ENCODE peak calls at places on chromosomes 6 and 20, in seven cellular contexts. M is AG04450, G is D341Med, W is foreskin fibroblast, S is H7, I is RCC 7860, E is T-helper 1 cell. C is an unnamed sample.

GRCh38 chr6:155510879-155511278 is 55.2 kb upstream of the NOX3 start:
- DNase-seq in M (no peak), G (no peak), W (no peak), S (no peak), I (no peak), E (no peak), C (no peak)

GRCh38 chr20:2234788-2235187 is 61.0 kb upstream of the TGM3 start:
- DNase-seq in M (no peak), G (no peak), W (peak; percentile 66), S (peak; percentile 34), I (no peak), E (no peak), C (no peak)

GRCh38 chr6:17863971-17864754 is 123.3 kb downstream of the KIF13A start:
- DNase-seq in M (no peak), G (no peak), W (peak; percentile 85), S (no peak), I (peak; percentile 91), E (no peak), C (no peak)

GRCh38 chr6:159679091-159680077 is 13.7 kb downstream of the SOD2 start:
- DNase-seq in M (peak; percentile 55), G (no peak), W (peak; percentile 60), S (no peak), I (no peak), E (no peak), C (no peak)

GRCh38 chr6:91824346-91824745 is 1237.5 kb upstream of the MAP3K7 start:
- DNase-seq in M (no peak), G (no peak), W (no peak), S (no peak), I (no peak), E (no peak), C (no peak)

GRCh38 chr20:23298155-23298554 is 52.4 kb upstream of the NXT1 start:
- DNase-seq in M (no peak), G (no peak), W (peak; percentile 10), S (no peak), I (no peak), E (no peak), C (no peak)

GRCh38 chr6:3755637-3756515 is 4.4 kb upstream of the PXDC1 start:
- DNase-seq in M (no peak), G (no peak), W (peak; percentile 26), S (peak; percentile 82), I (no peak), E (no peak), C (no peak)

GRCh38 chr6:8172510-8172909 is 70.2 kb upstream of the EEF1E1 start:
- DNase-seq in M (no peak), G (no peak), W (no peak), S (no peak), I (no peak), E (no peak), C (no peak)

GRCh38 chr6:88474720-88475119 is 308.6 kb upstream of the CNR1 start:
- DNase-seq in M (no peak), G (no peak), W (no peak), S (no peak), I (no peak), E (no peak), C (no peak)

GRCh38 chr6:131997450-131998153 is 46.4 kb upstream of the CCN2 start:
- DNase-seq in M (no peak), G (no peak), W (no peak), S (no peak), I (no peak), E (no peak), C (no peak)

GRCh38 chr6:71321344-71321743 is 32.7 kb downstream of the OGFRL1 start:
- DNase-seq in M (no peak), G (no peak), W (no peak), S (no peak), I (no peak), E (no peak), C (no peak)

GRCh38 chr20:56360899-56361199 is 2.1 kb downstream of the FAM210B start:
- DNase-seq in M (no peak), G (no peak), W (no peak), S (no peak), I (no peak), E (no peak), C (no peak)

GRCh38 chr20:19094959-19095541 is 117.4 kb upstream of the SLC24A3 start:
- DNase-seq in M (no peak), G (no peak), W (no peak), S (no peak), I (no peak), E (no peak), C (no peak)

GRCh38 chr6:33664506-33665057 is 43.5 kb downstream of the ITPR3 start:
- DNase-seq in M (no peak), G (no peak), W (no peak), S (no peak), I (no peak), E (no peak), C (no peak)

GRCh38 chr6:28758046-28758817 is 165.6 kb downstream of the TRIM27 start:
- DNase-seq in M (no peak), G (peak; percentile 46), W (no peak), S (peak; percentile 38), I (peak; percentile 73), E (no peak), C (no peak)

GRCh38 chr6:142872376-142872775 is 72.6 kb downstream of the HIVEP2 start:
- DNase-seq in M (no peak), G (no peak), W (peak; percentile 51), S (no peak), I (peak; percentile 70), E (no peak), C (no peak)

GRCh38 chr6:83480470-83480869 is 31.9 kb upstream of the PRSS35 start:
- DNase-seq in M (no peak), G (no peak), W (no peak), S (no peak), I (no peak), E (no peak), C (no peak)

GRCh38 chr20:61640171-61640570 is 388.1 kb downstream of the CDH4 start:
- DNase-seq in M (no peak), G (no peak), W (peak; percentile 52), S (no peak), I (no peak), E (no peak), C (no peak)

GRCh38 chr6:52388790-52389189 is 26.8 kb downstream of the PAQR8 start:
- DNase-seq in M (no peak), G (no peak), W (no peak), S (no peak), I (no peak), E (no peak), C (no peak)

GRCh38 chr20:15637971-15638754 is 935.1 kb downstream of the KIF16B start:
- DNase-seq in M (no peak), G (no peak), W (no peak), S (peak; percentile 15), I (no peak), E (no peak), C (no peak)

GRCh38 chr6:1689141-1689540 is 79.4 kb downstream of the FOXC1 start:
- DNase-seq in M (no peak), G (no peak), W (peak; percentile 51), S (no peak), I (no peak), E (no peak), C (peak; percentile 27)

GRCh38 chr20:58109918-58110635 is 118.4 kb downstream of the ANKRD60 start:
- DNase-seq in M (no peak), G (peak; percentile 4), W (peak; percentile 35), S (no peak), I (no peak), E (no peak), C (no peak)

GRCh38 chr20:11366660-11367059 is 551.0 kb upstream of the BTBD3 start:
- DNase-seq in M (peak; percentile 75), G (no peak), W (no peak), S (no peak), I (no peak), E (no peak), C (no peak)

GRCh38 chr6:31575952-31576684 is 753 bp downstream of the TNF start:
- DNase-seq in M (no peak), G (no peak), W (no peak), S (peak; percentile 14), I (no peak), E (no peak), C (no peak)

GRCh38 chr20:11205769-11206362 is 532.1 kb upstream of the JAG1 start:
- DNase-seq in M (no peak), G (no peak), W (no peak), S (no peak), I (no peak), E (no peak), C (no peak)

GRCh38 chr20:21548390-21549035 is 34.6 kb upstream of the NKX2-2 start:
- DNase-seq in M (no peak), G (no peak), W (no peak), S (no peak), I (no peak), E (peak; percentile 46), C (no peak)

GRCh38 chr20:63595416-63596127 is 21.5 kb upstream of the HELZ2 start:
- DNase-seq in M (no peak), G (no peak), W (no peak), S (peak; percentile 52), I (no peak), E (no peak), C (no peak)

GRCh38 chr6:37473364-37474095 is 26.2 kb downstream of the CCDC167 start:
- DNase-seq in M (no peak), G (peak; percentile 46), W (peak; percentile 79), S (no peak), I (no peak), E (no peak), C (no peak)

GRCh38 chr20:23086056-23086551 is at the start of gene CD93:
- DNase-seq in M (no peak), G (no peak), W (no peak), S (peak; percentile 45), I (no peak), E (no peak), C (no peak)

GRCh38 chr20:63232235-63233060 is 3.3 kb upstream of the BIRC7 start:
- DNase-seq in M (peak; percentile 76), G (no peak), W (peak; percentile 84), S (no peak), I (peak; percentile 97), E (no peak), C (peak; percentile 65)

GRCh38 chr6:134065706-134066105 is 13.3 kb upstream of the SLC2A12 start:
- DNase-seq in M (no peak), G (no peak), W (peak; percentile 19), S (peak; percentile 62), I (no peak), E (no peak), C (no peak)